ENCODE peak calls at places on chromosomes 4 and X, in six cellular contexts. One of them, this sample, is unnamed.

GRCh38 chr4:24174622-24175021 is 284.8 kb upstream of the PPARGC1A start:
- DNase-seq in stomach: no peak
- DNase-seq in prostate gland: no peak
- DNase-seq in spleen: no peak
- DNase-seq in GM12892: no peak
- DNase-seq in sigmoid colon: no peak
- DNase-seq in this sample: no peak

GRCh38 chrX:15908891-15909290 is 54.3 kb upstream of the AP1S2 start:
- DNase-seq in stomach: no peak
- DNase-seq in spleen: no peak
- DNase-seq in GM12892: no peak
- DNase-seq in sigmoid colon: no peak
- DNase-seq in prostate gland: peak; percentile 6
- DNase-seq in this sample: no peak

GRCh38 chr4:22897520-22898108 is 204.9 kb downstream of the GBA3 start:
- DNase-seq in prostate gland: no peak
- DNase-seq in spleen: no peak
- DNase-seq in stomach: peak; percentile 28
- DNase-seq in sigmoid colon: no peak
- DNase-seq in GM12892: no peak
- DNase-seq in this sample: no peak

GRCh38 chr4:180028682-180029081 is 2214.5 kb upstream of the TENM3 start:
- DNase-seq in spleen: peak; percentile 76
- DNase-seq in GM12892: no peak
- DNase-seq in sigmoid colon: no peak
- DNase-seq in stomach: no peak
- DNase-seq in prostate gland: no peak
- DNase-seq in this sample: no peak

GRCh38 chr4:84498203-84499026 is 677 bp downstream of the NKX6-1 start:
- DNase-seq in spleen: no peak
- DNase-seq in GM12892: no peak
- DNase-seq in sigmoid colon: no peak
- DNase-seq in stomach: no peak
- DNase-seq in prostate gland: no peak
- DNase-seq in this sample: no peak

GRCh38 chr4:154611833-154612232 is 623 bp downstream of the FGG start:
- DNase-seq in spleen: no peak
- DNase-seq in stomach: no peak
- DNase-seq in sigmoid colon: no peak
- DNase-seq in GM12892: no peak
- DNase-seq in prostate gland: no peak
- DNase-seq in this sample: no peak

GRCh38 chrX:9873952-9874351 is 87.7 kb downstream of the SHROOM2 start:
- DNase-seq in prostate gland: peak; percentile 12
- DNase-seq in stomach: peak; percentile 52
- DNase-seq in spleen: no peak
- DNase-seq in sigmoid colon: no peak
- DNase-seq in GM12892: peak; percentile 36
- DNase-seq in this sample: no peak

GRCh38 chrX:15903186-15903681 is 48.6 kb upstream of the AP1S2 start:
- DNase-seq in stomach: no peak
- DNase-seq in sigmoid colon: no peak
- DNase-seq in prostate gland: no peak
- DNase-seq in spleen: no peak
- DNase-seq in GM12892: peak; percentile 14
- DNase-seq in this sample: no peak

GRCh38 chr4:173046818-173047217 is 121.8 kb upstream of the GALNT7 start:
- DNase-seq in prostate gland: peak; percentile 46
- DNase-seq in sigmoid colon: no peak
- DNase-seq in GM12892: no peak
- DNase-seq in spleen: no peak
- DNase-seq in stomach: no peak
- DNase-seq in this sample: no peak

GRCh38 chrX:22081475-22082092 is 49.5 kb downstream of the PHEX start:
- DNase-seq in sigmoid colon: peak; percentile 66
- DNase-seq in GM12892: no peak
- DNase-seq in prostate gland: no peak
- DNase-seq in spleen: peak; percentile 81
- DNase-seq in stomach: peak; percentile 51
- DNase-seq in this sample: no peak

GRCh38 chrX:39922497-39922896 is 175.3 kb downstream of the BCOR start:
- DNase-seq in sigmoid colon: no peak
- DNase-seq in GM12892: no peak
- DNase-seq in stomach: no peak
- DNase-seq in prostate gland: no peak
- DNase-seq in spleen: no peak
- DNase-seq in this sample: no peak

GRCh38 chr4:93515208-93515607 is 313.3 kb upstream of the ATOH1 start:
- DNase-seq in prostate gland: no peak
- DNase-seq in stomach: no peak
- DNase-seq in spleen: no peak
- DNase-seq in sigmoid colon: no peak
- DNase-seq in GM12892: no peak
- DNase-seq in this sample: no peak

GRCh38 chr4:74292111-74292870 is 16.0 kb upstream of the EPGN start:
- DNase-seq in prostate gland: no peak
- DNase-seq in spleen: no peak
- DNase-seq in sigmoid colon: no peak
- DNase-seq in GM12892: no peak
- DNase-seq in stomach: no peak
- DNase-seq in this sample: no peak

GRCh38 chr4:150579591-150580234 is 2.2 kb upstream of the MAB21L2 start:
- DNase-seq in prostate gland: no peak
- DNase-seq in GM12892: no peak
- DNase-seq in sigmoid colon: peak; percentile 82
- DNase-seq in stomach: no peak
- DNase-seq in spleen: peak; percentile 73
- DNase-seq in this sample: no peak

GRCh38 chrX:74421181-74422028 is at the start of gene SLC16A2:
- DNase-seq in stomach: peak; percentile 52
- DNase-seq in GM12892: no peak
- DNase-seq in prostate gland: peak; percentile 69
- DNase-seq in sigmoid colon: peak; percentile 93
- DNase-seq in spleen: peak; percentile 80
- DNase-seq in this sample: peak; percentile 65

GRCh38 chrX:9880912-9881311 is 86.2 kb upstream of the CLDN34 start:
- DNase-seq in stomach: no peak
- DNase-seq in GM12892: no peak
- DNase-seq in prostate gland: no peak
- DNase-seq in sigmoid colon: no peak
- DNase-seq in spleen: no peak
- DNase-seq in this sample: no peak

GRCh38 chr4:87525636-87526035 is 3.5 kb downstream of the SPARCL1 start:
- DNase-seq in spleen: no peak
- DNase-seq in GM12892: no peak
- DNase-seq in stomach: no peak
- DNase-seq in prostate gland: peak; percentile 48
- DNase-seq in sigmoid colon: peak; percentile 75
- DNase-seq in this sample: no peak

GRCh38 chr4:92445127-92445526 is 141.4 kb downstream of the GRID2 start:
- DNase-seq in stomach: no peak
- DNase-seq in GM12892: no peak
- DNase-seq in sigmoid colon: no peak
- DNase-seq in spleen: no peak
- DNase-seq in prostate gland: no peak
- DNase-seq in this sample: no peak

GRCh38 chr4:61210186-61210939 is 10.2 kb downstream of the ADGRL3 start:
- DNase-seq in sigmoid colon: no peak
- DNase-seq in stomach: no peak
- DNase-seq in prostate gland: no peak
- DNase-seq in spleen: no peak
- DNase-seq in GM12892: no peak
- DNase-seq in this sample: no peak

GRCh38 chr4:158644755-158645154 is 26.9 kb downstream of the C4orf46 start:
- DNase-seq in spleen: no peak
- DNase-seq in GM12892: no peak
- DNase-seq in prostate gland: no peak
- DNase-seq in stomach: no peak
- DNase-seq in sigmoid colon: no peak
- DNase-seq in this sample: no peak

GRCh38 chr4:92121099-92121498 is 182.7 kb upstream of the GRID2 start:
- DNase-seq in GM12892: no peak
- DNase-seq in sigmoid colon: no peak
- DNase-seq in prostate gland: peak; percentile 10
- DNase-seq in stomach: peak; percentile 28
- DNase-seq in spleen: no peak
- DNase-seq in this sample: no peak

GRCh38 chrX:129961180-129962083 is 21.0 kb upstream of the BCORL1 start:
- DNase-seq in GM12892: peak; percentile 75
- DNase-seq in prostate gland: peak; percentile 50
- DNase-seq in sigmoid colon: peak; percentile 64
- DNase-seq in spleen: peak; percentile 95
- DNase-seq in stomach: peak; percentile 75
- DNase-seq in this sample: peak; percentile 67

GRCh38 chr4:102761478-102761790 is 666 bp upstream of the MANBA start:
- DNase-seq in prostate gland: peak; percentile 7
- DNase-seq in spleen: no peak
- DNase-seq in stomach: no peak
- DNase-seq in GM12892: no peak
- DNase-seq in sigmoid colon: no peak
- DNase-seq in this sample: no peak

GRCh38 chrX:138485767-138486166 is 225.8 kb downstream of the FGF13 start:
- DNase-seq in GM12892: no peak
- DNase-seq in sigmoid colon: no peak
- DNase-seq in spleen: no peak
- DNase-seq in prostate gland: no peak
- DNase-seq in stomach: no peak
- DNase-seq in this sample: no peak

GRCh38 chr4:1192091-1192492 is 19.7 kb upstream of the SPON2 start:
- DNase-seq in stomach: peak; percentile 91
- DNase-seq in GM12892: no peak
- DNase-seq in sigmoid colon: peak; percentile 97
- DNase-seq in spleen: peak; percentile 72
- DNase-seq in prostate gland: peak; percentile 89
- DNase-seq in this sample: peak; percentile 83
- TF ChIP-seq POLR2AphosphoS5 in stomach: peak; percentile 61
- TF ChIP-seq POLR2AphosphoS5 in GM12892: no peak
- TF ChIP-seq POLR2AphosphoS5 in sigmoid colon: peak; percentile 54
- TF ChIP-seq POLR2AphosphoS5 in spleen: peak; percentile 64
- TF ChIP-seq POLR2AphosphoS5 in prostate gland: peak; percentile 92
- TF ChIP-seq POLR2AphosphoS5 in this sample: peak; percentile 75

DNA sequence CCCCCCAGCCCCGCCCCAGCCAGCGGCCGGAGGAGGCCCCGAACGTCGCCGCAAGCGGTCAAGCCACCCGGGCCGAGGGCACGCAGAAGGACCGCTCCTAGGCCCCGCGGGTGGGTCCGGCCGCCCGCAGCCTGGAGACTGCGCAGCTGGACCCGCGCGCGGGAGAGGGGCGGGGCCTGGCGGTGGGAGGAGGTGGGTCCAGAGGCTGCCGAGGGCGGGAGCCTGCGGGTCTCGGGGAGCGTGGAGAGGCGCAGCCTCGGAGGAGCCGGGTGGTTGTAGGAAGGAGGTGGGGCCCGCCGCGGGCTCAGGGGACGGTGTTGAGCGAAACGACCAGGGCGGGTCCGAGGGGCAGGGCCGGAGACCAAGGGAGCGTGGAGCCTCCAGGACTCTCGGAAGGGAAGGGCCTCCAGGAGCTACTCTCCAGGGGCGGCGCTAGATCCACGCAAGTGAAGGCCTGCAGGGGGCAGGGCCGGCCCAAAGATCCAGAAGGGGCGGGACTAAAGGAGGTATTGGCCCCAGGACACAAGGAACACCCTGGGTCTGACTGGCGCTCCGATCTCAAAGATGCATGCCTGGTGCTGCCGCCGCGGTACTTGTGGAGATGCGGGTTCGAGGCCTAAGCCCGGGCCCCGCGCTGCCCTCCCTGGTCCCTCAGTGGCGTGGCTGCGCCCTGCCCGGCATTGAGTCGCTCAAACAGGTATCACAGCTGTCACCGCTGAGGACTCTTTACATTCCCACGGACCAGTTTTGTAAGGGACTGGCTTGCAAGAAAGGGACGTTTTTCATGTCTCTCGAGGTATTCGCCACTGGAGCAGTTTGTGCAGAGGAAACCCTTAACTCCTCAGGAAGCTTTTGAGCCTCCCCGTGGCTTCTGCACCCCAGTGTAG is 5.9 kb downstream of the TIMM17B start:
- DNase-seq in spleen: peak; percentile 92
- DNase-seq in GM12892: peak; percentile 60
- DNase-seq in stomach: peak; percentile 88
- DNase-seq in prostate gland: peak; percentile 81
- DNase-seq in sigmoid colon: peak; percentile 96
- DNase-seq in this sample: peak; percentile 82
- TF ChIP-seq POLR2AphosphoS5 in spleen: peak; percentile 72
- TF ChIP-seq POLR2AphosphoS5 in GM12892: no peak
- TF ChIP-seq POLR2AphosphoS5 in stomach: peak; percentile 28
- TF ChIP-seq POLR2AphosphoS5 in prostate gland: peak; percentile 78
- TF ChIP-seq POLR2AphosphoS5 in sigmoid colon: peak; percentile 83
- TF ChIP-seq POLR2AphosphoS5 in this sample: no peak

GRCh38 chr4:38676986-38677385 is 13.0 kb downstream of the KLF3 start:
- DNase-seq in sigmoid colon: no peak
- DNase-seq in prostate gland: no peak
- DNase-seq in GM12892: no peak
- DNase-seq in spleen: no peak
- DNase-seq in stomach: no peak
- DNase-seq in this sample: no peak

GRCh38 chr4:38677466-38677865 is 13.5 kb downstream of the KLF3 start:
- DNase-seq in GM12892: no peak
- DNase-seq in spleen: no peak
- DNase-seq in prostate gland: no peak
- DNase-seq in stomach: no peak
- DNase-seq in sigmoid colon: no peak
- DNase-seq in this sample: no peak

GRCh38 chr4:38681283-38682066 is 17.5 kb downstream of the KLF3 start:
- DNase-seq in prostate gland: no peak
- DNase-seq in spleen: no peak
- DNase-seq in GM12892: no peak
- DNase-seq in sigmoid colon: peak; percentile 66
- DNase-seq in stomach: no peak
- DNase-seq in this sample: no peak

GRCh38 chr4:38675167-38676121 is 11.4 kb downstream of the KLF3 start:
- DNase-seq in stomach: peak; percentile 86
- DNase-seq in spleen: no peak
- DNase-seq in sigmoid colon: peak; percentile 88
- DNase-seq in prostate gland: peak; percentile 82
- DNase-seq in GM12892: no peak
- DNase-seq in this sample: peak; percentile 66

GRCh38 chr4:38678078-38678477 is 14.1 kb downstream of the KLF3 start:
- DNase-seq in GM12892: no peak
- DNase-seq in stomach: no peak
- DNase-seq in sigmoid colon: no peak
- DNase-seq in prostate gland: no peak
- DNase-seq in spleen: no peak
- DNase-seq in this sample: no peak
- TF ChIP-seq POLR2AphosphoS5 in GM12892: no peak
- TF ChIP-seq POLR2AphosphoS5 in stomach: no peak
- TF ChIP-seq POLR2AphosphoS5 in sigmoid colon: no peak
- TF ChIP-seq POLR2AphosphoS5 in prostate gland: no peak
- TF ChIP-seq POLR2AphosphoS5 in spleen: no peak
- TF ChIP-seq POLR2AphosphoS5 in this sample: no peak

DNA sequence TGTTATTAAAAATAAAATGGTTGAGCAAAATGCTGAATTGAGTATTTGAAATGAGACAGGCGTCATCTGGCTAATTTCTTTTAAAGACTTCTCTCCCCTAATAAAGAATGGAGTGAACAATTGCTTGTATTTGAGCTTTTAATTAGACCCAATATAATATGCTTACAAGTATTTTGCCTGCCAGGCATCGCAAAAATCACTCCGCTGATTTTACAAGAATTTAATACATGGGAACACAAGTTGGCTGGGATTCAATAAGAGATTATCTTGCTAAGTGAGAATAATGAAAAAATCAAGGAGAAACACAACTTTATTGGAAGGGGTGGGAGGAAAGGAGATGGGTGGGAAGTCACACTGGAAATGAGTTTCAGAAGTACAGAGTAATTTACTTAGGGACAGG is 52.3 kb downstream of the KLF3 start:
- DNase-seq in GM12892: no peak
- DNase-seq in sigmoid colon: no peak
- DNase-seq in stomach: no peak
- DNase-seq in spleen: no peak
- DNase-seq in prostate gland: no peak
- DNase-seq in this sample: no peak
- TF ChIP-seq POLR2AphosphoS5 in GM12892: no peak
- TF ChIP-seq POLR2AphosphoS5 in sigmoid colon: no peak
- TF ChIP-seq POLR2AphosphoS5 in stomach: no peak
- TF ChIP-seq POLR2AphosphoS5 in spleen: no peak
- TF ChIP-seq POLR2AphosphoS5 in prostate gland: no peak
- TF ChIP-seq POLR2AphosphoS5 in this sample: no peak